ENCODE peak calls at places on chromosomes 3 and 15, in eight cellular contexts. H, J, U, S, K, X, M and B are unnamed samples.

GRCh38 chr3:118884748-118885206 is 149.9 kb downstream of the IGSF11 start:
- DNase-seq in S (peak), U (no peak), J (peak), X (peak), M (peak), K (peak), H (peak), B (peak)

GRCh38 chr3:156478931-156479330 is 76.0 kb downstream of the SSR3 start:
- DNase-seq in J (no peak), X (no peak), S (no peak), M (no peak), K (no peak), H (no peak), U (no peak), B (no peak)

GRCh38 chr3:54139630-54140029 is 17.3 kb downstream of the CACNA2D3 start:
- DNase-seq in H (no peak), U (no peak), K (no peak), J (no peak), M (no peak), S (no peak), X (no peak), B (no peak)

GRCh38 chr3:150495563-150496168 is 50.6 kb downstream of the SERP1 start:
- DNase-seq in M (peak), K (no peak), H (no peak), S (peak), X (peak), U (no peak), J (peak), B (no peak)

GRCh38 chr15:27833974-27834373 is 265.1 kb downstream of the OCA2 start:
- DNase-seq in M (no peak), K (no peak), X (no peak), H (no peak), S (no peak), U (no peak), J (no peak), B (no peak)

GRCh38 chr3:71444028-71444860 is 139.3 kb downstream of the FOXP1 start:
- DNase-seq in X (peak), U (peak), K (no peak), J (no peak), S (no peak), M (peak), H (peak), B (peak)

GRCh38 chr3:11211531-11212300 is 57.4 kb downstream of the HRH1 start:
- DNase-seq in M (peak), J (no peak), K (no peak), S (no peak), U (no peak), H (no peak), X (no peak), B (no peak)

GRCh38 chr15:31306426-31307269 is 20.0 kb upstream of the KLF13 start:
- DNase-seq in S (peak), U (no peak), H (peak), J (peak), M (peak), K (no peak), X (no peak), B (no peak)

GRCh38 chr3:188400494-188401243 is 246.7 kb downstream of the LPP start:
- DNase-seq in H (no peak), J (peak), K (no peak), X (peak), U (no peak), S (no peak), M (no peak), B (no peak)

GRCh38 chr3:11835028-11835639 is 11.6 kb downstream of the TAMM41 start:
- DNase-seq in J (peak), X (no peak), U (no peak), K (no peak), M (peak), S (no peak), H (no peak), B (no peak)